ENCODE peak calls at places on chromosomes 5 and 9, in seven cellular contexts. One of them, this sample, is unnamed.

GRCh38 chr5:65137631-65138030 is 344.1 kb downstream of the ADAMTS6 start:
- DNase-seq in B cell: no peak
- DNase-seq in GM19239: no peak
- DNase-seq in non-pigmented ciliary epithelial cell: no peak
- DNase-seq in LHCN-M2: no peak
- DNase-seq in left ventricle myocardium inferior: no peak
- DNase-seq in stimulated activated CD4-positive, alpha-beta T cell treated with anti-CD3 and anti-CD28 coated beads, TNF-alpha, amount 100 ng/mL, for 24 hours: no peak
- DNase-seq in this sample: no peak

GRCh38 chr5:127416896-127417295 is 100.5 kb upstream of the PRRC1 start:
- DNase-seq in stimulated activated CD4-positive, alpha-beta T cell treated with anti-CD3 and anti-CD28 coated beads, TNF-alpha, amount 100 ng/mL, for 24 hours: no peak
- DNase-seq in B cell: no peak
- DNase-seq in LHCN-M2: no peak
- DNase-seq in left ventricle myocardium inferior: no peak
- DNase-seq in GM19239: no peak
- DNase-seq in non-pigmented ciliary epithelial cell: no peak
- DNase-seq in this sample: no peak

GRCh38 chr9:135471751-135472640 is 7.6 kb upstream of the PPP1R26 start:
- DNase-seq in stimulated activated CD4-positive, alpha-beta T cell treated with anti-CD3 and anti-CD28 coated beads, TNF-alpha, amount 100 ng/mL, for 24 hours: no peak
- DNase-seq in B cell: no peak
- DNase-seq in LHCN-M2: no peak
- DNase-seq in non-pigmented ciliary epithelial cell: no peak
- DNase-seq in GM19239: no peak
- DNase-seq in left ventricle myocardium inferior: no peak
- DNase-seq in this sample: no peak

GRCh38 chr5:124238350-124238749 is 508.1 kb downstream of the ZNF608 start:
- DNase-seq in non-pigmented ciliary epithelial cell: no peak
- DNase-seq in B cell: no peak
- DNase-seq in GM19239: no peak
- DNase-seq in left ventricle myocardium inferior: no peak
- DNase-seq in stimulated activated CD4-positive, alpha-beta T cell treated with anti-CD3 and anti-CD28 coated beads, TNF-alpha, amount 100 ng/mL, for 24 hours: no peak
- DNase-seq in LHCN-M2: no peak
- DNase-seq in this sample: no peak

GRCh38 chr5:116355819-116356601 is 218.6 kb downstream of the SEMA6A start:
- DNase-seq in LHCN-M2: no peak
- DNase-seq in left ventricle myocardium inferior: no peak
- DNase-seq in non-pigmented ciliary epithelial cell: no peak
- DNase-seq in B cell: no peak
- DNase-seq in stimulated activated CD4-positive, alpha-beta T cell treated with anti-CD3 and anti-CD28 coated beads, TNF-alpha, amount 100 ng/mL, for 24 hours: no peak
- DNase-seq in GM19239: no peak
- DNase-seq in this sample: no peak

GRCh38 chr5:170362625-170363024 is 26.5 kb downstream of the KCNMB1 start:
- DNase-seq in LHCN-M2: no peak
- DNase-seq in stimulated activated CD4-positive, alpha-beta T cell treated with anti-CD3 and anti-CD28 coated beads, TNF-alpha, amount 100 ng/mL, for 24 hours: no peak
- DNase-seq in B cell: no peak
- DNase-seq in left ventricle myocardium inferior: no peak
- DNase-seq in non-pigmented ciliary epithelial cell: no peak
- DNase-seq in GM19239: no peak
- DNase-seq in this sample: no peak

GRCh38 chr5:64505769-64506566 is at the start of gene RGS7BP:
- DNase-seq in stimulated activated CD4-positive, alpha-beta T cell treated with anti-CD3 and anti-CD28 coated beads, TNF-alpha, amount 100 ng/mL, for 24 hours: no peak
- DNase-seq in GM19239: no peak
- DNase-seq in left ventricle myocardium inferior: peak; percentile 40
- DNase-seq in B cell: no peak
- DNase-seq in LHCN-M2: peak; percentile 18
- DNase-seq in non-pigmented ciliary epithelial cell: no peak
- DNase-seq in this sample: peak; percentile 67

GRCh38 chr9:77764894-77765780 is 117.0 kb upstream of the GNA14 start:
- DNase-seq in left ventricle myocardium inferior: no peak
- DNase-seq in non-pigmented ciliary epithelial cell: peak; percentile 43
- DNase-seq in B cell: no peak
- DNase-seq in LHCN-M2: peak; percentile 56
- DNase-seq in GM19239: no peak
- DNase-seq in stimulated activated CD4-positive, alpha-beta T cell treated with anti-CD3 and anti-CD28 coated beads, TNF-alpha, amount 100 ng/mL, for 24 hours: no peak
- DNase-seq in this sample: no peak

GRCh38 chr5:138470322-138471285 is 5.3 kb downstream of the EGR1 start:
- DNase-seq in stimulated activated CD4-positive, alpha-beta T cell treated with anti-CD3 and anti-CD28 coated beads, TNF-alpha, amount 100 ng/mL, for 24 hours: no peak
- DNase-seq in B cell: peak; percentile 4
- DNase-seq in LHCN-M2: no peak
- DNase-seq in non-pigmented ciliary epithelial cell: no peak
- DNase-seq in GM19239: no peak
- DNase-seq in left ventricle myocardium inferior: no peak
- DNase-seq in this sample: no peak

GRCh38 chr5:119080975-119081374 is 10.1 kb downstream of the DMXL1 start:
- DNase-seq in stimulated activated CD4-positive, alpha-beta T cell treated with anti-CD3 and anti-CD28 coated beads, TNF-alpha, amount 100 ng/mL, for 24 hours: no peak
- DNase-seq in LHCN-M2: no peak
- DNase-seq in GM19239: no peak
- DNase-seq in non-pigmented ciliary epithelial cell: no peak
- DNase-seq in B cell: no peak
- DNase-seq in left ventricle myocardium inferior: no peak
- DNase-seq in this sample: no peak

GRCh38 chr9:135067091-135067710 is 20.3 kb upstream of the OLFM1 start:
- DNase-seq in non-pigmented ciliary epithelial cell: no peak
- DNase-seq in left ventricle myocardium inferior: no peak
- DNase-seq in B cell: no peak
- DNase-seq in stimulated activated CD4-positive, alpha-beta T cell treated with anti-CD3 and anti-CD28 coated beads, TNF-alpha, amount 100 ng/mL, for 24 hours: no peak
- DNase-seq in LHCN-M2: no peak
- DNase-seq in GM19239: no peak
- DNase-seq in this sample: no peak

GRCh38 chr5:131747180-131748105 is 49.4 kb downstream of the FNIP1 start:
- DNase-seq in B cell: no peak
- DNase-seq in stimulated activated CD4-positive, alpha-beta T cell treated with anti-CD3 and anti-CD28 coated beads, TNF-alpha, amount 100 ng/mL, for 24 hours: no peak
- DNase-seq in GM19239: no peak
- DNase-seq in non-pigmented ciliary epithelial cell: no peak
- DNase-seq in LHCN-M2: peak; percentile 26
- DNase-seq in left ventricle myocardium inferior: no peak
- DNase-seq in this sample: no peak

GRCh38 chr5:123856736-123857135 is 344.8 kb downstream of the CSNK1G3 start:
- DNase-seq in stimulated activated CD4-positive, alpha-beta T cell treated with anti-CD3 and anti-CD28 coated beads, TNF-alpha, amount 100 ng/mL, for 24 hours: no peak
- DNase-seq in non-pigmented ciliary epithelial cell: no peak
- DNase-seq in left ventricle myocardium inferior: no peak
- DNase-seq in B cell: no peak
- DNase-seq in LHCN-M2: no peak
- DNase-seq in GM19239: no peak
- DNase-seq in this sample: no peak

GRCh38 chr5:80129146-80129545 is 94.0 kb downstream of the THBS4 start:
- DNase-seq in non-pigmented ciliary epithelial cell: no peak
- DNase-seq in LHCN-M2: no peak
- DNase-seq in B cell: no peak
- DNase-seq in stimulated activated CD4-positive, alpha-beta T cell treated with anti-CD3 and anti-CD28 coated beads, TNF-alpha, amount 100 ng/mL, for 24 hours: no peak
- DNase-seq in left ventricle myocardium inferior: no peak
- DNase-seq in GM19239: no peak
- DNase-seq in this sample: no peak

GRCh38 chr5:125117556-125117955 is 371.1 kb upstream of the ZNF608 start:
- DNase-seq in B cell: no peak
- DNase-seq in stimulated activated CD4-positive, alpha-beta T cell treated with anti-CD3 and anti-CD28 coated beads, TNF-alpha, amount 100 ng/mL, for 24 hours: no peak
- DNase-seq in GM19239: no peak
- DNase-seq in left ventricle myocardium inferior: no peak
- DNase-seq in LHCN-M2: peak; percentile 93
- DNase-seq in non-pigmented ciliary epithelial cell: no peak
- DNase-seq in this sample: no peak

GRCh38 chr5:73826761-73827450 is 200.9 kb downstream of the ARHGEF28 start:
- DNase-seq in LHCN-M2: peak; percentile 75
- DNase-seq in stimulated activated CD4-positive, alpha-beta T cell treated with anti-CD3 and anti-CD28 coated beads, TNF-alpha, amount 100 ng/mL, for 24 hours: no peak
- DNase-seq in B cell: no peak
- DNase-seq in GM19239: no peak
- DNase-seq in non-pigmented ciliary epithelial cell: peak; percentile 74
- DNase-seq in left ventricle myocardium inferior: no peak
- DNase-seq in this sample: peak; percentile 53

GRCh38 chr5:18375637-18376036 is 741.4 kb downstream of the TAF11L14 start:
- DNase-seq in GM19239: no peak
- DNase-seq in non-pigmented ciliary epithelial cell: no peak
- DNase-seq in LHCN-M2: no peak
- DNase-seq in left ventricle myocardium inferior: no peak
- DNase-seq in B cell: no peak
- DNase-seq in stimulated activated CD4-positive, alpha-beta T cell treated with anti-CD3 and anti-CD28 coated beads, TNF-alpha, amount 100 ng/mL, for 24 hours: no peak
- DNase-seq in this sample: no peak

GRCh38 chr9:123362856-123363255 is 6.9 kb downstream of the CRB2 start:
- DNase-seq in LHCN-M2: no peak
- DNase-seq in non-pigmented ciliary epithelial cell: no peak
- DNase-seq in stimulated activated CD4-positive, alpha-beta T cell treated with anti-CD3 and anti-CD28 coated beads, TNF-alpha, amount 100 ng/mL, for 24 hours: no peak
- DNase-seq in left ventricle myocardium inferior: no peak
- DNase-seq in GM19239: no peak
- DNase-seq in B cell: no peak
- DNase-seq in this sample: no peak

GRCh38 chr9:127661342-127661741 is 45.4 kb upstream of the CFAP157 start:
- DNase-seq in left ventricle myocardium inferior: no peak
- DNase-seq in GM19239: no peak
- DNase-seq in non-pigmented ciliary epithelial cell: no peak
- DNase-seq in stimulated activated CD4-positive, alpha-beta T cell treated with anti-CD3 and anti-CD28 coated beads, TNF-alpha, amount 100 ng/mL, for 24 hours: no peak
- DNase-seq in LHCN-M2: no peak
- DNase-seq in B cell: no peak
- DNase-seq in this sample: peak; percentile 2

GRCh38 chr5:55923177-55923872 is 71.4 kb downstream of the IL6ST start:
- DNase-seq in stimulated activated CD4-positive, alpha-beta T cell treated with anti-CD3 and anti-CD28 coated beads, TNF-alpha, amount 100 ng/mL, for 24 hours: no peak
- DNase-seq in LHCN-M2: peak; percentile 3
- DNase-seq in non-pigmented ciliary epithelial cell: no peak
- DNase-seq in left ventricle myocardium inferior: peak; percentile 28
- DNase-seq in GM19239: no peak
- DNase-seq in B cell: no peak
- DNase-seq in this sample: no peak

GRCh38 chr5:65808261-65808741 is 86.3 kb downstream of the NLN start:
- DNase-seq in non-pigmented ciliary epithelial cell: no peak
- DNase-seq in B cell: no peak
- DNase-seq in GM19239: no peak
- DNase-seq in left ventricle myocardium inferior: no peak
- DNase-seq in LHCN-M2: no peak
- DNase-seq in stimulated activated CD4-positive, alpha-beta T cell treated with anti-CD3 and anti-CD28 coated beads, TNF-alpha, amount 100 ng/mL, for 24 hours: no peak
- DNase-seq in this sample: no peak

GRCh38 chr5:78497573-78498533 is 137.4 kb downstream of the SCAMP1 start:
- DNase-seq in LHCN-M2: peak; percentile 83
- DNase-seq in GM19239: no peak
- DNase-seq in stimulated activated CD4-positive, alpha-beta T cell treated with anti-CD3 and anti-CD28 coated beads, TNF-alpha, amount 100 ng/mL, for 24 hours: no peak
- DNase-seq in left ventricle myocardium inferior: no peak
- DNase-seq in B cell: no peak
- DNase-seq in non-pigmented ciliary epithelial cell: no peak
- DNase-seq in this sample: no peak

GRCh38 chr5:14240366-14240765 is 97.2 kb downstream of the TRIO start:
- DNase-seq in GM19239: no peak
- DNase-seq in non-pigmented ciliary epithelial cell: no peak
- DNase-seq in LHCN-M2: peak; percentile 81
- DNase-seq in left ventricle myocardium inferior: no peak
- DNase-seq in stimulated activated CD4-positive, alpha-beta T cell treated with anti-CD3 and anti-CD28 coated beads, TNF-alpha, amount 100 ng/mL, for 24 hours: no peak
- DNase-seq in B cell: no peak
- DNase-seq in this sample: no peak

GRCh38 chr9:91946825-91947224 is 3.2 kb downstream of the ROR2 start:
- DNase-seq in stimulated activated CD4-positive, alpha-beta T cell treated with anti-CD3 and anti-CD28 coated beads, TNF-alpha, amount 100 ng/mL, for 24 hours: no peak
- DNase-seq in non-pigmented ciliary epithelial cell: no peak
- DNase-seq in LHCN-M2: no peak
- DNase-seq in left ventricle myocardium inferior: no peak
- DNase-seq in B cell: no peak
- DNase-seq in GM19239: no peak
- DNase-seq in this sample: no peak

GRCh38 chr5:134072471-134073220 is 41.8 kb upstream of the TCF7 start:
- DNase-seq in non-pigmented ciliary epithelial cell: no peak
- DNase-seq in left ventricle myocardium inferior: no peak
- DNase-seq in B cell: no peak
- DNase-seq in GM19239: no peak
- DNase-seq in stimulated activated CD4-positive, alpha-beta T cell treated with anti-CD3 and anti-CD28 coated beads, TNF-alpha, amount 100 ng/mL, for 24 hours: no peak
- DNase-seq in LHCN-M2: no peak
- DNase-seq in this sample: no peak

GRCh38 chr9:24009322-24009721 is 183.3 kb upstream of the ELAVL2 start:
- DNase-seq in non-pigmented ciliary epithelial cell: no peak
- DNase-seq in LHCN-M2: no peak
- DNase-seq in GM19239: no peak
- DNase-seq in stimulated activated CD4-positive, alpha-beta T cell treated with anti-CD3 and anti-CD28 coated beads, TNF-alpha, amount 100 ng/mL, for 24 hours: no peak
- DNase-seq in left ventricle myocardium inferior: no peak
- DNase-seq in B cell: no peak
- DNase-seq in this sample: no peak

GRCh38 chr5:178793156-178793555 is 62.7 kb upstream of the ZNF354A start:
- DNase-seq in left ventricle myocardium inferior: peak; percentile 20
- DNase-seq in LHCN-M2: no peak
- DNase-seq in non-pigmented ciliary epithelial cell: no peak
- DNase-seq in B cell: no peak
- DNase-seq in stimulated activated CD4-positive, alpha-beta T cell treated with anti-CD3 and anti-CD28 coated beads, TNF-alpha, amount 100 ng/mL, for 24 hours: peak; percentile 13
- DNase-seq in GM19239: no peak
- DNase-seq in this sample: peak; percentile 27

GRCh38 chr5:87120518-87121314 is 147.0 kb upstream of the RASA1 start:
- DNase-seq in non-pigmented ciliary epithelial cell: peak; percentile 90
- DNase-seq in LHCN-M2: peak; percentile 95
- DNase-seq in B cell: no peak
- DNase-seq in stimulated activated CD4-positive, alpha-beta T cell treated with anti-CD3 and anti-CD28 coated beads, TNF-alpha, amount 100 ng/mL, for 24 hours: no peak
- DNase-seq in GM19239: no peak
- DNase-seq in left ventricle myocardium inferior: no peak
- DNase-seq in this sample: no peak

GRCh38 chr5:142095651-142096330 is 12.8 kb upstream of the NDFIP1 start:
- DNase-seq in non-pigmented ciliary epithelial cell: no peak
- DNase-seq in LHCN-M2: no peak
- DNase-seq in B cell: no peak
- DNase-seq in left ventricle myocardium inferior: no peak
- DNase-seq in GM19239: no peak
- DNase-seq in stimulated activated CD4-positive, alpha-beta T cell treated with anti-CD3 and anti-CD28 coated beads, TNF-alpha, amount 100 ng/mL, for 24 hours: peak; percentile 82
- DNase-seq in this sample: no peak

GRCh38 chr5:138706655-138707480 is 46.4 kb upstream of the CTNNA1 start:
- DNase-seq in left ventricle myocardium inferior: no peak
- DNase-seq in GM19239: no peak
- DNase-seq in B cell: no peak
- DNase-seq in stimulated activated CD4-positive, alpha-beta T cell treated with anti-CD3 and anti-CD28 coated beads, TNF-alpha, amount 100 ng/mL, for 24 hours: no peak
- DNase-seq in LHCN-M2: peak; percentile 87
- DNase-seq in non-pigmented ciliary epithelial cell: peak; percentile 56
- DNase-seq in this sample: no peak

GRCh38 chr5:39608024-39608423 is 183.2 kb upstream of the DAB2 start:
- DNase-seq in non-pigmented ciliary epithelial cell: no peak
- DNase-seq in left ventricle myocardium inferior: no peak
- DNase-seq in GM19239: no peak
- DNase-seq in stimulated activated CD4-positive, alpha-beta T cell treated with anti-CD3 and anti-CD28 coated beads, TNF-alpha, amount 100 ng/mL, for 24 hours: no peak
- DNase-seq in LHCN-M2: no peak
- DNase-seq in B cell: no peak
- DNase-seq in this sample: no peak

GRCh38 chr9:6910497-6910896 is 152.7 kb downstream of the KDM4C start:
- DNase-seq in stimulated activated CD4-positive, alpha-beta T cell treated with anti-CD3 and anti-CD28 coated beads, TNF-alpha, amount 100 ng/mL, for 24 hours: no peak
- DNase-seq in B cell: no peak
- DNase-seq in left ventricle myocardium inferior: no peak
- DNase-seq in GM19239: no peak
- DNase-seq in LHCN-M2: no peak
- DNase-seq in non-pigmented ciliary epithelial cell: no peak
- DNase-seq in this sample: no peak

GRCh38 chr5:67426961-67427630 is 230.5 kb upstream of the CD180 start:
- DNase-seq in stimulated activated CD4-positive, alpha-beta T cell treated with anti-CD3 and anti-CD28 coated beads, TNF-alpha, amount 100 ng/mL, for 24 hours: no peak
- DNase-seq in GM19239: no peak
- DNase-seq in non-pigmented ciliary epithelial cell: no peak
- DNase-seq in B cell: no peak
- DNase-seq in LHCN-M2: no peak
- DNase-seq in left ventricle myocardium inferior: no peak
- DNase-seq in this sample: no peak

GRCh38 chr5:179303801-179304200 is 41.5 kb downstream of the ADAMTS2 start:
- DNase-seq in left ventricle myocardium inferior: no peak
- DNase-seq in GM19239: no peak
- DNase-seq in B cell: no peak
- DNase-seq in stimulated activated CD4-positive, alpha-beta T cell treated with anti-CD3 and anti-CD28 coated beads, TNF-alpha, amount 100 ng/mL, for 24 hours: no peak
- DNase-seq in LHCN-M2: no peak
- DNase-seq in non-pigmented ciliary epithelial cell: no peak
- DNase-seq in this sample: no peak

GRCh38 chr5:169081008-169081724 is 219.8 kb downstream of the SLIT3 start:
- DNase-seq in LHCN-M2: no peak
- DNase-seq in stimulated activated CD4-positive, alpha-beta T cell treated with anti-CD3 and anti-CD28 coated beads, TNF-alpha, amount 100 ng/mL, for 24 hours: no peak
- DNase-seq in B cell: no peak
- DNase-seq in left ventricle myocardium inferior: no peak
- DNase-seq in GM19239: no peak
- DNase-seq in non-pigmented ciliary epithelial cell: no peak
- DNase-seq in this sample: no peak